ENCODE peak calls at places on chromosomes 1 and 21, in four cellular contexts. One of them, this sample, is unnamed. For H3K4me1 and H3K27me3, the result is how much of the 10 kb centered on the place peaks cover.

GRCh38 chr1:161440312-161440894 is 64.9 kb upstream of the FCGR2A start:
- DNase-seq in heart right ventricle: peak
- DNase-seq in suprapubic skin: no peak
- DNase-seq in thoracic aorta: no peak
- DNase-seq in this sample: no peak

GRCh38 chr1:81155131-81155530 is 645.6 kb upstream of the ADGRL2 start:
- DNase-seq in heart right ventricle: no peak
- DNase-seq in suprapubic skin: no peak
- DNase-seq in thoracic aorta: no peak
- DNase-seq in this sample: no peak

GRCh38 chr1:118304722-118305344 is 119.8 kb upstream of the SPAG17 start:
- DNase-seq in heart right ventricle: no peak
- DNase-seq in suprapubic skin: no peak
- DNase-seq in thoracic aorta: no peak
- DNase-seq in this sample: no peak

GRCh38 chr1:150807674-150808073 is 386 bp downstream of the CTSK start:
- DNase-seq in heart right ventricle: no peak
- DNase-seq in suprapubic skin: no peak
- DNase-seq in thoracic aorta: no peak
- DNase-seq in this sample: no peak

GRCh38 chr1:81670286-81670685 is 130.4 kb upstream of the ADGRL2 start:
- DNase-seq in heart right ventricle: peak
- DNase-seq in suprapubic skin: no peak
- DNase-seq in thoracic aorta: peak
- DNase-seq in this sample: peak

GRCh38 chr21:36788116-36788515 is 89.2 kb downstream of the SIM2 start:
- DNase-seq in heart right ventricle: no peak
- DNase-seq in suprapubic skin: no peak
- DNase-seq in thoracic aorta: no peak
- DNase-seq in this sample: no peak

GRCh38 chr1:154485106-154485505 is 16.9 kb upstream of the TDRD10 start:
- DNase-seq in heart right ventricle: peak
- DNase-seq in suprapubic skin: no peak
- DNase-seq in thoracic aorta: no peak
- DNase-seq in this sample: no peak

GRCh38 chr1:108049083-108049819 is 84.3 kb upstream of the VAV3 start:
- DNase-seq in heart right ventricle: peak
- DNase-seq in suprapubic skin: no peak
- DNase-seq in thoracic aorta: no peak
- DNase-seq in this sample: no peak

GRCh38 chr1:56137829-56138505 is 441.4 kb downstream of the PLPP3 start:
- DNase-seq in heart right ventricle: no peak
- DNase-seq in suprapubic skin: no peak
- DNase-seq in thoracic aorta: no peak
- DNase-seq in this sample: no peak

GRCh38 chr1:153509729-153510354 is 25.9 kb downstream of the S100A6 start:
- DNase-seq in heart right ventricle: no peak
- DNase-seq in suprapubic skin: peak
- DNase-seq in thoracic aorta: no peak
- DNase-seq in this sample: no peak

GRCh38 chr1:10606070-10606469 is 131.3 kb downstream of the PEX14 start:
- DNase-seq in heart right ventricle: no peak
- DNase-seq in suprapubic skin: no peak
- DNase-seq in thoracic aorta: no peak
- DNase-seq in this sample: no peak

GRCh38 chr1:185874246-185874645 is 140.1 kb downstream of the HMCN1 start:
- DNase-seq in heart right ventricle: no peak
- DNase-seq in suprapubic skin: no peak
- DNase-seq in thoracic aorta: no peak
- DNase-seq in this sample: no peak

GRCh38 chr1:99365121-99365520 is 100.8 kb downstream of the PLPPR4 start:
- DNase-seq in heart right ventricle: no peak
- DNase-seq in suprapubic skin: no peak
- DNase-seq in thoracic aorta: no peak
- DNase-seq in this sample: no peak

GRCh38 chr1:105436589-105437259 is 1619.8 kb upstream of the PRMT6 start:
- DNase-seq in heart right ventricle: no peak
- DNase-seq in suprapubic skin: peak
- DNase-seq in thoracic aorta: no peak
- DNase-seq in this sample: no peak

GRCh38 chr1:91732291-91732953 is 153.5 kb downstream of the TGFBR3 start:
- DNase-seq in heart right ventricle: no peak
- DNase-seq in suprapubic skin: no peak
- DNase-seq in thoracic aorta: no peak
- DNase-seq in this sample: peak

GRCh38 chr1:99503276-99503747 is 142.6 kb upstream of the PALMD start:
- DNase-seq in heart right ventricle: peak
- DNase-seq in suprapubic skin: no peak
- DNase-seq in thoracic aorta: no peak
- DNase-seq in this sample: no peak

GRCh38 chr1:235105051-235106043 is 23.3 kb downstream of the TOMM20 start:
- DNase-seq in heart right ventricle: no peak
- DNase-seq in suprapubic skin: no peak
- DNase-seq in thoracic aorta: no peak
- DNase-seq in this sample: no peak

GRCh38 chr1:42765832-42766722 is 751 bp downstream of the P3H1 start:
- DNase-seq in heart right ventricle: peak
- DNase-seq in suprapubic skin: no peak
- DNase-seq in thoracic aorta: no peak
- DNase-seq in this sample: no peak

GRCh38 chr1:214880956-214881355 is 201.6 kb upstream of the KCNK2 start:
- DNase-seq in heart right ventricle: no peak
- DNase-seq in suprapubic skin: no peak
- DNase-seq in thoracic aorta: no peak
- DNase-seq in this sample: no peak

GRCh38 chr1:57190898-57191297 is 225.1 kb upstream of the C8B start:
- DNase-seq in heart right ventricle: no peak
- DNase-seq in suprapubic skin: no peak
- DNase-seq in thoracic aorta: no peak
- DNase-seq in this sample: no peak

GRCh38 chr1:28243685-28244439 is 7.9 kb downstream of the ATP5IF1 start:
- DNase-seq in heart right ventricle: no peak
- DNase-seq in suprapubic skin: no peak
- DNase-seq in thoracic aorta: no peak
- DNase-seq in this sample: peak

GRCh38 chr1:57963545-57963944 is 539.7 kb upstream of the DAB1 start:
- DNase-seq in heart right ventricle: no peak
- DNase-seq in suprapubic skin: no peak
- DNase-seq in thoracic aorta: no peak
- DNase-seq in this sample: no peak

GRCh38 chr1:114671939-114672275 is 2.1 kb upstream of the DENND2C start:
- DNase-seq in heart right ventricle: no peak
- DNase-seq in suprapubic skin: no peak
- DNase-seq in thoracic aorta: no peak
- DNase-seq in this sample: peak

GRCh38 chr1:20735581-20736111 is 3.1 kb upstream of the SH2D5 start:
- DNase-seq in heart right ventricle: no peak
- DNase-seq in suprapubic skin: no peak
- DNase-seq in thoracic aorta: no peak
- DNase-seq in this sample: no peak

GRCh38 chr1:186234976-186235686 is 139.9 kb downstream of the TPR start:
- DNase-seq in heart right ventricle: no peak
- DNase-seq in suprapubic skin: no peak
- DNase-seq in thoracic aorta: no peak
- DNase-seq in this sample: no peak

GRCh38 chr1:222754386-222755139 is 17.6 kb downstream of the FAM177B start:
- DNase-seq in heart right ventricle: peak
- DNase-seq in suprapubic skin: peak
- DNase-seq in thoracic aorta: peak
- DNase-seq in this sample: peak

GRCh38 chr1:235073331-235073967 is 55.2 kb downstream of the TOMM20 start:
- DNase-seq in heart right ventricle: peak
- DNase-seq in suprapubic skin: peak
- DNase-seq in thoracic aorta: no peak
- DNase-seq in this sample: peak

GRCh38 chr1:37038703-37039093 is 4.4 kb upstream of the GRIK3 start:
- DNase-seq in heart right ventricle: no peak
- DNase-seq in suprapubic skin: no peak
- DNase-seq in thoracic aorta: no peak
- DNase-seq in this sample: no peak

GRCh38 chr1:111139234-111139955 is 498 bp downstream of the DRAM2 start:
- DNase-seq in heart right ventricle: peak
- DNase-seq in suprapubic skin: no peak
- DNase-seq in thoracic aorta: no peak
- DNase-seq in this sample: peak

GRCh38 chr1:248779350-248779749 is 23.8 kb upstream of the LYPD8 start:
- DNase-seq in heart right ventricle: no peak
- DNase-seq in suprapubic skin: no peak
- DNase-seq in thoracic aorta: no peak
- DNase-seq in this sample: no peak

GRCh38 chr1:27150183-27150582 is 4.7 kb downstream of the SLC9A1 start:
- DNase-seq in heart right ventricle: no peak
- DNase-seq in suprapubic skin: no peak
- DNase-seq in thoracic aorta: no peak
- DNase-seq in this sample: peak

GRCh38 chr1:27149084-27149483 is 5.8 kb downstream of the SLC9A1 start:
- DNase-seq in heart right ventricle: no peak
- DNase-seq in suprapubic skin: no peak
- DNase-seq in thoracic aorta: no peak
- DNase-seq in this sample: no peak

GRCh38 chr1:27152004-27152828 is 2.7 kb downstream of the SLC9A1 start:
- DNase-seq in heart right ventricle: peak
- DNase-seq in suprapubic skin: no peak
- DNase-seq in thoracic aorta: no peak
- DNase-seq in this sample: no peak

GRCh38 chr1:27149714-27150113 is 5.2 kb downstream of the SLC9A1 start:
- DNase-seq in heart right ventricle: no peak
- DNase-seq in suprapubic skin: no peak
- DNase-seq in thoracic aorta: no peak
- DNase-seq in this sample: no peak

GRCh38 chr1:27150641-27151040 is 4.3 kb downstream of the SLC9A1 start:
- DNase-seq in heart right ventricle: no peak
- DNase-seq in suprapubic skin: no peak
- DNase-seq in thoracic aorta: no peak
- DNase-seq in this sample: no peak
- H3K4me1 ChIP-seq in heart right ventricle: half or more
- H3K4me1 ChIP-seq in suprapubic skin: half or more
- H3K4me1 ChIP-seq in thoracic aorta: under half
- H3K4me1 ChIP-seq in this sample: half or more

DNA sequence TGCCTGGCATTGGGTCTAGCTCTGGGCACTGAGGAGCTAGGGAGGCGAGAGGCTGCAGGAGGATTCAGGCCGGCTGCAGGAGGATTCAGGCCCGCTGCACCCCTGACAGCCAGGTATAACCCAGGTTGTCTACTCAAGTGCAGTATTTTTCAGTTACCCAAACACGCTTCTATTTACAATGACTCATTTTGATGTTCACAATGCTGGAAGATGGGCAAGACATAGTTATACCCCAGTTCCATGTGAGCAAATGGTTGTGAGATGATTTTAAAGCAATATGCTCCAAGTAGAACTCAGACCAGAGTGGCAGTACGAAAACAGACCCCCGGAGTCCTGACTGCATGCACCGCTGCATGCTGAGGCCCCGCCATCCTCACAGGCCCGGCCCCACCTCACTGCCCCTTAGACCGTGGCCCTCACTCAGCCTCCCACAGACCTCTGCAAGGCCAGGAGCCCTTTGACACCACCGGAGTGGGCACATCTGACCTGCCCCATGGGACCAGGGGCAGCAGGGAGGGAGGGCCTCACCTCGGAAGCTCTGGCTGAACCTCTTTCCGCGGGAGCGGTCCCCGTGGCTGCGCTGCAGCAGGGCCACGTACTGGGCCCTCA is 553 bp downstream of the LEFTY1 start:
- DNase-seq in heart right ventricle: no peak
- DNase-seq in suprapubic skin: no peak
- DNase-seq in thoracic aorta: no peak
- DNase-seq in this sample: no peak
- H3K4me3 ChIP-seq in heart right ventricle: no peak
- H3K4me3 ChIP-seq in suprapubic skin: no peak
- H3K4me3 ChIP-seq in thoracic aorta: no peak
- H3K4me3 ChIP-seq in this sample: no peak

DNA sequence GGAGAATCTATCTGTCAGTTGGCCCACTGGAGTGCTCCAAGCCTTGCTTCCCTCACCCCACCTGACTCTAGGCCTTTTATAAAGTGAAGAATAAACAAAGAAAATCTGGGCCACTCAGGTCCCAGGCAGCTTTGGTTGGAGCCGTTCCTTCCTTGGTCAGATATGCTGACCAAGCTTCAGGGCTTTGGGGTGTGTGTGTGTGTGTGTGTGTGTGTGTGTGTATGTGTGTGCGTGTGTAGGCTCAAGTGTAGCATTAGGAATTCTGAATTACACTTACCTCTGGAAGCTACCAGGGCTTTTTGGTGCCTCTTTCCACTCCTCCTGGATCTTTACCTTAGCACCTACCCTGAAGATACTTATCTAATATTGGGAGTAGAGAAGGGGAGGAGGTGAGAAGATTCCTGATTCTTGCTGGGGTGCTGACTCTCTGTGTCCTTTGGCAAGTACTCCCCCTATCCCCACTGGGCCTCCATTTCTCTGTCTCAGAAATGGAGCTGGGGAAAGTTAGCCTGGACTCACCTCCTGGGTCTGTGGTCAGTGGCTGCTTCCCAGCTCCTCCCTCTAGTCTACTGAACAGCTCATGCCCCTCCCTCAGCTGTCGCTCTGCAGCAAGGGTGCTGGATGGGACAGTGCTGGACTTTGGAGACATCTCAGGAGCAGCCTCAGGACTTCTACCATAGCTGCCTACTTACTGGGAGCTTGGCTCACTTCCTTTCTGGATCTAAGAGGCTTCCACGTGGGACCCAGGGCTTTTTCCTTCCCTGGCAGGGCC is 10.8 kb downstream of the FOXD2 start:
- DNase-seq in heart right ventricle: no peak
- DNase-seq in suprapubic skin: no peak
- DNase-seq in thoracic aorta: no peak
- DNase-seq in this sample: no peak
- H3K27me3 ChIP-seq in heart right ventricle: half or more
- H3K27me3 ChIP-seq in suprapubic skin: half or more
- H3K27me3 ChIP-seq in thoracic aorta: under half
- H3K27me3 ChIP-seq in this sample: half or more

GRCh38 chr1:85319931-85320330 is 43.5 kb upstream of the BCL10 start:
- DNase-seq in heart right ventricle: no peak
- DNase-seq in suprapubic skin: no peak
- DNase-seq in thoracic aorta: no peak
- DNase-seq in this sample: no peak

GRCh38 chr1:85320371-85321131 is 44.1 kb upstream of the BCL10 start:
- DNase-seq in heart right ventricle: no peak
- DNase-seq in suprapubic skin: no peak
- DNase-seq in thoracic aorta: no peak
- DNase-seq in this sample: no peak

GRCh38 chr1:85321237-85321964 is 45.0 kb upstream of the BCL10 start:
- DNase-seq in heart right ventricle: no peak
- DNase-seq in suprapubic skin: no peak
- DNase-seq in thoracic aorta: no peak
- DNase-seq in this sample: no peak

GRCh38 chr1:85323770-85324169 is 47.3 kb upstream of the BCL10 start:
- DNase-seq in heart right ventricle: no peak
- DNase-seq in suprapubic skin: no peak
- DNase-seq in thoracic aorta: no peak
- DNase-seq in this sample: no peak

DNA sequence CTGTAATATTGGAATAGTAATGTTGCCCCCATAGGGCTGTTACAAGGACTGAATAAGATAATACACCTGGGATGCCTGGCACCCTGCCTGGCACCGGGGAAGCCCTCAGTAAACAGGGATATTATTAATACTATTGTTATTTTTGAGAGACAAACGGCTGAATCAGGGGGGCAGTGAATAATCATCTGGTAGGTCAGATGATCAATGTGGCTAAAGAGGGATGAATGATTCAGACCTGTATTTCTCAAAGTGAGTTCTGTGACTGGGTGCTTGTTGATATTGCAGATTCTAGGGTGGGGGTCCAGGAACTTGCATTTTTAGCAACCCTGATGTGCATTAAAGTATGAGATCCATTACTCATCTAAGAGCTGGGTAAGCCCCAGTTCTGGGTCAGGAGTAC is 46.2 kb upstream of the BCL10 start:
- DNase-seq in heart right ventricle: no peak
- DNase-seq in suprapubic skin: no peak
- DNase-seq in thoracic aorta: no peak
- DNase-seq in this sample: no peak
- H3K4me1 ChIP-seq in heart right ventricle: under half
- H3K4me1 ChIP-seq in suprapubic skin: under half
- H3K4me1 ChIP-seq in thoracic aorta: under half
- H3K4me1 ChIP-seq in this sample: under half